ENCODE peak calls at places on chromosomes 6 and 20, in eight cellular contexts. R is heart right ventricle, F is fibroblast of pulmonary artery, Y is breast epithelium, O is upper lobe of right lung, A is bronchial epithelial cell, I is adrenal gland, J is astrocyte of the spinal cord. L is an unnamed sample.

GRCh38 chr6:97913721-97914120 is 630.7 kb upstream of the MMS22L start:
- DNase-seq in R (no peak), F (no peak), Y (no peak), O (no peak), A (no peak), I (no peak), J (no peak), L (no peak)

GRCh38 chr6:140174509-140174908 is 800.1 kb upstream of the CITED2 start:
- DNase-seq in R (no peak), F (peak), Y (no peak), O (no peak), A (peak), I (no peak), J (peak), L (peak)

GRCh38 chr6:157967486-157967885 is 14.2 kb upstream of the SYNJ2 start:
- DNase-seq in R (no peak), F (no peak), Y (no peak), O (no peak), A (no peak), I (no peak), J (no peak), L (no peak)

GRCh38 chr20:46458891-46459750 is 52.7 kb upstream of the ELMO2 start:
- DNase-seq in R (peak), F (peak), Y (no peak), O (peak), A (peak), I (peak), J (no peak), L (peak)

GRCh38 chr6:25524542-25524941 is 127.5 kb upstream of the SCGN start:
- DNase-seq in R (no peak), F (no peak), Y (no peak), O (no peak), A (no peak), I (no peak), J (no peak), L (no peak)

GRCh38 chr6:137863126-137863996 is 3.7 kb upstream of the TNFAIP3 start:
- DNase-seq in R (no peak), F (peak), Y (no peak), O (no peak), A (no peak), I (no peak), J (no peak), L (no peak)

GRCh38 chr6:111485316-111485715 is 2.3 kb upstream of the REV3L start:
- DNase-seq in R (no peak), F (no peak), Y (no peak), O (no peak), A (no peak), I (no peak), J (no peak), L (no peak)

GRCh38 chr6:141415896-141416295 is 716.8 kb upstream of the GJE1 start:
- DNase-seq in R (no peak), F (no peak), Y (no peak), O (no peak), A (peak), I (no peak), J (no peak), L (peak)

GRCh38 chr6:32845381-32845884 is 1.6 kb upstream of the PSMB8 start:
- DNase-seq in R (no peak), F (no peak), Y (no peak), O (no peak), A (no peak), I (peak), J (no peak), L (no peak)

GRCh38 chr6:42619963-42620362 is 56.1 kb downstream of the UBR2 start:
- DNase-seq in R (no peak), F (no peak), Y (no peak), O (no peak), A (no peak), I (no peak), J (no peak), L (no peak)

GRCh38 chr6:91653954-91654843 is 1067.3 kb upstream of the MAP3K7 start:
- DNase-seq in R (no peak), F (no peak), Y (no peak), O (no peak), A (no peak), I (no peak), J (no peak), L (no peak)

GRCh38 chr20:54208492-54209044 is 681 bp downstream of the PFDN4 start:
- DNase-seq in R (no peak), F (peak), Y (no peak), O (no peak), A (peak), I (no peak), J (peak), L (peak)

GRCh38 chr6:18307006-18307405 is 42.7 kb upstream of the DEK start:
- DNase-seq in R (no peak), F (peak), Y (no peak), O (no peak), A (peak), I (no peak), J (peak), L (peak)

GRCh38 chr6:105645958-105646357 is 243.1 kb upstream of the PREP start:
- DNase-seq in R (no peak), F (no peak), Y (no peak), O (no peak), A (no peak), I (no peak), J (no peak), L (no peak)

GRCh38 chr20:57372581-57373350 is 18.4 kb upstream of the RBM38 start:
- DNase-seq in R (no peak), F (no peak), Y (no peak), O (no peak), A (no peak), I (no peak), J (no peak), L (no peak)

GRCh38 chr20:43995645-43996044 is 81.0 kb downstream of the TOX2 start:
- DNase-seq in R (no peak), F (no peak), Y (no peak), O (no peak), A (no peak), I (no peak), J (no peak), L (no peak)

GRCh38 chr6:82017773-82018172 is 229.8 kb downstream of the IBTK start:
- DNase-seq in R (no peak), F (no peak), Y (no peak), O (no peak), A (no peak), I (no peak), J (no peak), L (no peak)

GRCh38 chr6:39204646-39205244 is 24.5 kb downstream of the KCNK5 start:
- DNase-seq in R (no peak), F (no peak), Y (no peak), O (no peak), A (no peak), I (no peak), J (no peak), L (no peak)

GRCh38 chr6:169556758-169557505 is 144.9 kb downstream of the WDR27 start:
- DNase-seq in R (no peak), F (no peak), Y (no peak), O (no peak), A (no peak), I (no peak), J (no peak), L (no peak)

GRCh38 chr20:40286991-40287531 is 402.0 kb downstream of the MAFB start:
- DNase-seq in R (peak), F (no peak), Y (peak), O (peak), A (peak), I (peak), J (no peak), L (no peak)

GRCh38 chr6:40183902-40184301 is 249.6 kb upstream of the MOCS1 start:
- DNase-seq in R (no peak), F (no peak), Y (no peak), O (no peak), A (no peak), I (no peak), J (no peak), L (no peak)

GRCh38 chr20:47314647-47315338 is 41.7 kb downstream of the ZMYND8 start:
- DNase-seq in R (no peak), F (no peak), Y (no peak), O (no peak), A (no peak), I (no peak), J (no peak), L (no peak)

GRCh38 chr6:38522322-38522721 is 117.4 kb downstream of the BTBD9 start:
- DNase-seq in R (no peak), F (peak), Y (no peak), O (no peak), A (no peak), I (no peak), J (peak), L (no peak)

DNA sequence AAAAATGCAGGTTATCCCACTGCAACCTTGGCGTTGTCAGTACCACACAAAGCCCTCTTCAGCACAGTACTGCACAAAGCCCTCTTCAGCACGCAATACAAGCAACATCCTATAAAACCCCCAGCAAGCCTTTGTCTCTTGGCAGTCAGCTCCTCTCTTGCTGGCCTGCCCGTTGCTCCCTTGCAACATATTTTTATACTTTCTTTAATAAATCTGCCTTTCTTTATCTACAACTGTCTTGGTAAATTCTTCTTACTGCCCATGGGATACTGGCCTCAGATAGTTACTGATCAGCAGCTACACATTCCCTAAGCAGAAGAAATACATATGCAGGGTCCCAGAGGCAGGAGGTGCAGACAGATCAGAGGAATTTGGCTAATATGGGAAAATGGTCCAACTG is 70.5 kb upstream of the MAP3K4 start:
- DNase-seq in R (no peak), F (peak), Y (no peak), O (no peak), A (no peak), I (no peak), J (no peak), L (no peak)
- H3K4me3 ChIP-seq in R (no peak), F (no peak), Y (no peak), O (no peak), A (no peak), I (no peak), J (no peak), L (no peak)

DNA sequence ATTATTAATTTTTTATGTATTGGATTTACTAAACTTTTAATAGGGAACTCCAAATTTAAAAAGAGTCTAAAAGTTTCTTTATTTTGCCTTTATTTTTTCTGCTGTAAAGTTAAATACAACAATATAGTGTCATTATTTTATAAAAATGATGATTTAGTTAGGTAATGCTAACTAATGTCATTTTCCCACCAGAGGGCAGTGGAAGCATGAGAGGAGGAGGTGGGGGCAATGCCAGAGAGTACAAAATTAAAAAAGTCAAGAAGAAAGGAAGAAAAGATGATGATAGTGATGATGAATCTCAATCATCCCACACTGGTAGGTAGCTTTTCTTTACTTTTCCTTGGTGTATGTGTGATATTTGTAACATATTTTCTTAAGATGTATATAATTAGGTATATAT is 20.2 kb upstream of the FHL5 start:
- DNase-seq in R (no peak), F (peak), Y (no peak), O (no peak), A (peak), I (no peak), J (no peak), L (no peak)
- TF ChIP-seq CTCF in R (peak), F (peak), Y (no peak), O (peak), A (no peak), I (peak), J (peak), L (peak)

GRCh38 chr6:10406556-10406955 is 8.3 kb downstream of the TFAP2A start:
- DNase-seq in R (no peak), F (no peak), Y (no peak), O (no peak), A (peak), I (no peak), J (no peak), L (no peak)

GRCh38 chr6:10404799-10405524 is 9.9 kb downstream of the TFAP2A start:
- DNase-seq in R (no peak), F (no peak), Y (no peak), O (peak), A (peak), I (no peak), J (no peak), L (no peak)

GRCh38 chr6:10402648-10403311 is 12.1 kb downstream of the TFAP2A start:
- DNase-seq in R (no peak), F (no peak), Y (no peak), O (no peak), A (peak), I (no peak), J (no peak), L (no peak)

GRCh38 chr6:10403385-10404106 is 11.3 kb downstream of the TFAP2A start:
- DNase-seq in R (no peak), F (peak), Y (no peak), O (no peak), A (peak), I (no peak), J (no peak), L (peak)

GRCh38 chr6:10404107-10404798 is 10.6 kb downstream of the TFAP2A start:
- DNase-seq in R (peak), F (peak), Y (peak), O (peak), A (peak), I (peak), J (peak), L (peak)
- H3K4me3 ChIP-seq in R (peak), F (peak), Y (peak), O (peak), A (peak), I (peak), J (peak), L (peak)

DNA sequence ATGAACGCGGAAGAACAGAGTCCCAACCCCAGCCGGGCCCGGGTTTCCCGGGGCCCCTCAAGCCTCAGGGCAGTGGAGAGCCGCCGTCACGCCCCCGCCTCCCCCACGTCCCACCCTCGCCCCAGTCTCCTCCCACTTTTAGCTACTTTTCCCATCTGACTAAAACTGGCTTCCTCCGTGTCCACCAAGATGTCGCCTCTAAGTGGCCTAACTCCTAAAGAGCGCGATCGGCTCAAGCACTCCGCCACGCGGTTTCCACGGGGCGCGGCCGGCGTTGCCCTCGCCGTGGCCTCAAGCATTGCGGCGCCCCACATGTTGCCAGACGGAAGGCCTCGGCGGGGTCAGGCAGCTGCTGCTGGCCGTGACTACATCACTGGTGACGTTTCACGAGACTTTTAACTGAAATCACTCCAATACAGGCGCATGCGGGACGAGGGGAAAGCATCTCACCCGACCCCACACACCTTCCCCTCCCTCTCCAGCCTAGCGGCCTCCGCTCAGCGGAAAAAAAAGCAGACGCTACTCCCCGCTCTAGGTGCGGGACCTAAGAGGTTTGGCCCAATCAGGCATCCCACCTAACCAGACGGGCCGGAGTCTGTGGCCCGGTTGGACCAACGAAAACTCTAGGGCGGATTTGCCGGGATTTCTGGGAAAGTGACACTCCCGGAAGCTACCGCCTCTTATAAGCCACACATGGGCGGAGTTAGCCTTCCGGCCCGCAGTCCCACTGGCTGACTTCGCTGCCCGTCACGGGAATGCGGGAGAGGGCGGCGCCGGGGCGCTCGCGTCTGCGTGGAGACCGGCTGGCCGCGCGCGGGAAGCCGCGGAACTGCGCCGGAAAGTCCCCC is at the start of gene NXT1:
- DNase-seq in R (peak), F (peak), Y (peak), O (peak), A (peak), I (peak), J (peak), L (peak)
- TF ChIP-seq CTCF in R (no peak), F (no peak), Y (no peak), O (peak), A (no peak), I (no peak), J (peak), L (peak)

DNA sequence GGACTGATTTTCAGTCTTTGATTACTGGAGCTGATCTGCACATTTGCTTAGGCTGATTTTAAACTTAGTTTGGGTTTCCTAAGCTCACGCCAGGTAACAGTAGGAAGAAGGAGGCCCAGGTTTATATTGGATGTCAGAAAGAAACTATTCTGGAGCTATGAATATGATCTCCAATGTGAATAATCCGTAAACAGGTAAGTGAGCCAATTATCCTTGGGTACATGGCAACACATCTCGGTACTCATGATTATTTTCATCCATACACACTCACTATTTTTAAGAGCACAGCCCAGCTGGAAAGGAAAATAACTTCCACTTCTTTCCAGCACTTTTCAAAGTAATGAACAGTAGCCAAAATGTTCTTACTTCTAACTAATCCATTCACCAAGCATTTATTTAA is 7.0 kb downstream of the ATXN1 start:
- DNase-seq in R (no peak), F (no peak), Y (no peak), O (no peak), A (no peak), I (no peak), J (no peak), L (no peak)
- H3K4me3 ChIP-seq in R (no peak), F (no peak), Y (no peak), O (no peak), A (no peak), I (no peak), J (no peak), L (no peak)

GRCh38 chr20:56202493-56203077 is 45.9 kb upstream of the MC3R start:
- DNase-seq in R (no peak), F (peak), Y (no peak), O (no peak), A (peak), I (peak), J (peak), L (peak)

GRCh38 chr20:56195946-56196345 is 52.6 kb upstream of the MC3R start:
- DNase-seq in R (no peak), F (no peak), Y (no peak), O (no peak), A (peak), I (no peak), J (no peak), L (no peak)

GRCh38 chr20:56205350-56205749 is 43.2 kb upstream of the MC3R start:
- DNase-seq in R (no peak), F (no peak), Y (no peak), O (no peak), A (peak), I (no peak), J (no peak), L (no peak)

GRCh38 chr20:56204206-56204605 is 44.3 kb upstream of the MC3R start:
- DNase-seq in R (no peak), F (no peak), Y (no peak), O (no peak), A (no peak), I (no peak), J (no peak), L (no peak)

DNA sequence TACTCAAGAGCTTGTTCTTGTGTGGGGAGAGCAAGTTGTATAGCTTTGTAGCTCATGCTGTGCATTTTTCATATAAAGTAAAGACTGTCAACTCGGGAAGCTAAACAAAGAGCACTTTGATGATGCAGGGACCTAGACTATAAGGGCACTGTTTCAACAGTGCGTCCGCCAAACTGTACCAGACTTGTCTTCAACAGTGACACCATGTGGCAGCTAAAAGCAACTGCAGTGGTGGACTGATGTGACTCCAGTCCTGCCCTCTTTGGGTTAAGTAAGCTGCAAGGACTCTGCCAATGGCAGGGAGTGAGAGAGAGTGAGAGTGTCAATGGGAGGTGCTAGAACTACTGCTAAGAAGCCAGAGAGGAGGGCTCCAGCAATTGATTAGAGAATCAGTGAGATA is 48.1 kb upstream of the MC3R start:
- DNase-seq in R (no peak), F (no peak), Y (no peak), O (no peak), A (no peak), I (no peak), J (no peak), L (no peak)
- TF ChIP-seq CTCF in R (no peak), F (peak), Y (no peak), O (no peak), A (peak), I (no peak), J (peak), L (peak)

GRCh38 chr20:21325296-21325695 is 22.2 kb downstream of the XRN2 start:
- DNase-seq in R (no peak), F (peak), Y (no peak), O (no peak), A (peak), I (no peak), J (no peak), L (no peak)

GRCh38 chr20:21322921-21323321 is 19.8 kb downstream of the XRN2 start:
- DNase-seq in R (no peak), F (no peak), Y (no peak), O (no peak), A (peak), I (no peak), J (no peak), L (peak)

GRCh38 chr20:21323640-21324039 is 20.5 kb downstream of the XRN2 start:
- DNase-seq in R (no peak), F (peak), Y (no peak), O (no peak), A (peak), I (peak), J (peak), L (peak)

GRCh38 chr20:21322083-21322710 is 19.1 kb downstream of the XRN2 start:
- DNase-seq in R (no peak), F (no peak), Y (no peak), O (no peak), A (no peak), I (no peak), J (peak), L (peak)

GRCh38 chr20:21324126-21324525 is 21.0 kb downstream of the XRN2 start:
- DNase-seq in R (no peak), F (no peak), Y (no peak), O (no peak), A (no peak), I (no peak), J (peak), L (no peak)
- H3K4me3 ChIP-seq in R (no peak), F (no peak), Y (no peak), O (no peak), A (no peak), I (no peak), J (no peak), L (no peak)

GRCh38 chr6:165913676-165914570 is 250.9 kb upstream of the PDE10A start:
- DNase-seq in R (no peak), F (peak), Y (no peak), O (no peak), A (no peak), I (peak), J (peak), L (no peak)
- TF ChIP-seq CTCF in R (no peak), F (no peak), Y (no peak), O (no peak), A (no peak), I (no peak), J (no peak), L (no peak)